ENCODE peak calls at places on chromosomes 4 and X, in nine cellular contexts. A, T, B, G, P, O, R, Y and C are unnamed samples.

GRCh38 chr4:153497091-153497531 is 31.0 kb downstream of the TMEM131L start:
- DNase-seq in O (no peak), P (no peak), B (peak; percentile 32), R (no peak), A (peak; percentile 90), G (no peak), Y (no peak), T (no peak), C (no peak)

GRCh38 chr4:38583102-38583501 is 80.9 kb upstream of the KLF3 start:
- DNase-seq in Y (peak; percentile 24), A (peak; percentile 26), G (no peak), R (no peak), O (no peak), P (no peak), T (no peak), B (no peak), C (peak; percentile 4)

GRCh38 chr4:169293343-169294176 is 22.8 kb upstream of the SH3RF1 start:
- DNase-seq in O (no peak), A (no peak), P (no peak), T (peak; percentile 23), Y (peak; percentile 36), B (no peak), R (no peak), G (no peak), C (no peak)

GRCh38 chr4:125187621-125188176 is 127.1 kb upstream of the FAT4 start:
- DNase-seq in G (no peak), R (no peak), O (no peak), Y (no peak), A (no peak), B (no peak), T (no peak), P (peak; percentile 19), C (no peak)

GRCh38 chrX:32591589-32591988 is 619.8 kb downstream of the DMD start:
- DNase-seq in T (no peak), Y (no peak), B (no peak), R (no peak), A (no peak), O (no peak), G (no peak), P (no peak), C (no peak)

GRCh38 chr4:85842540-85842939 is 367.6 kb downstream of the ARHGAP24 start:
- DNase-seq in Y (peak; percentile 69), B (peak; percentile 36), R (no peak), A (no peak), G (peak; percentile 67), O (peak; percentile 75), P (no peak), T (peak; percentile 48), C (no peak)

GRCh38 chr4:6926681-6927478 is 17.3 kb downstream of the TBC1D14 start:
- DNase-seq in T (peak; percentile 93), P (peak; percentile 50), G (no peak), A (peak; percentile 91), Y (peak; percentile 65), O (peak; percentile 85), B (peak; percentile 95), R (no peak), C (peak; percentile 55)

GRCh38 chr4:125388653-125389052 is 73.9 kb downstream of the FAT4 start:
- DNase-seq in B (no peak), A (no peak), Y (no peak), R (no peak), T (no peak), O (no peak), G (no peak), P (no peak), C (no peak)

GRCh38 chrX:10130354-10130753 is 26.4 kb upstream of the CLCN4 start:
- DNase-seq in Y (no peak), T (no peak), A (no peak), B (no peak), R (no peak), P (no peak), O (no peak), G (no peak), C (no peak)

GRCh38 chrX:38484607-38485498 is 76.5 kb upstream of the TSPAN7 start:
- DNase-seq in O (no peak), P (no peak), T (no peak), Y (no peak), A (no peak), B (no peak), R (no peak), G (no peak), C (no peak)

GRCh38 chrX:123833387-123833786 is 26.5 kb upstream of the XIAP start:
- DNase-seq in O (no peak), G (no peak), R (peak; percentile 38), B (peak; percentile 75), P (no peak), T (peak; percentile 75), Y (peak; percentile 53), A (peak; percentile 70), C (peak; percentile 36)

GRCh38 chrX:132226169-132226568 is 6.9 kb upstream of the RAP2C start:
- DNase-seq in P (no peak), B (no peak), G (no peak), O (no peak), A (peak; percentile 11), Y (no peak), T (no peak), R (no peak), C (no peak)

GRCh38 chr4:150209140-150209829 is 131.0 kb downstream of the DCLK2 start:
- DNase-seq in G (peak; percentile 71), Y (peak; percentile 68), B (peak; percentile 11), O (peak; percentile 76), P (peak; percentile 68), T (peak; percentile 87), R (peak; percentile 58), A (peak; percentile 28), C (no peak)

GRCh38 chr4:47722176-47722575 is 115.7 kb downstream of the CORIN start:
- DNase-seq in G (no peak), A (no peak), T (no peak), B (no peak), Y (no peak), R (no peak), O (no peak), P (no peak), C (no peak)

GRCh38 chr4:749771-750666 is 44.4 kb downstream of the PCGF3 start:
- DNase-seq in R (no peak), A (no peak), P (no peak), T (no peak), G (no peak), O (peak; percentile 61), Y (no peak), B (no peak), C (no peak)

GRCh38 chr4:185015108-185015507 is 3.2 kb upstream of the HELT start:
- DNase-seq in G (no peak), P (no peak), B (no peak), Y (no peak), O (no peak), R (no peak), T (no peak), A (no peak), C (no peak)

GRCh38 chr4:141155586-141155985 is 22.3 kb upstream of the RNF150 start:
- DNase-seq in T (no peak), A (no peak), B (no peak), R (no peak), Y (no peak), O (no peak), P (no peak), G (no peak), C (no peak)

GRCh38 chrX:124440674-124441073 is 94.3 kb downstream of the SH2D1A start:
- DNase-seq in R (no peak), O (no peak), Y (no peak), A (no peak), T (no peak), B (no peak), P (no peak), G (no peak), C (no peak)

GRCh38 chr4:129355529-129355928 is 259.6 kb downstream of the C4orf33 start:
- DNase-seq in A (no peak), G (no peak), O (no peak), T (no peak), Y (no peak), R (peak; percentile 34), B (peak; percentile 13), P (no peak), C (no peak)

DNA sequence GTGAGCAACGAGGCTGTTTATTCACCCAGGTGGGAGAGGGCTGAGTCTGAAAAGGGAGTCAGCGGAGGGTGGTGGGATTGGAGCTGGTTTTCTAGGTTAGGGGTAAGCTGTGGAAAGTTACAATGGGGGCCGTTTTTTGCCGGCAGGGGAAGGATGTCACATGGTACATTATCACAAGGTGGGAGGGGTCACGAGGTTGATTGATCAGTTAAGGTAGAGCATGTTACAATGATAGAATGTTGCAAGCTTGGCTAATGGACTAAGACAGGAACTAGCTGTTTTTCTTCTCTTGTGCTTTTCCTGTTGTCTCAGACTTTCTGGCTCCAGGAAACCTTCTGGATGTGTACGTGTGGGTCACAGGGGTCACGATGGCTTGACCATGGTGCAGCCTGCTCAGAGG is 536.3 kb upstream of the HTR2C start:
- DNase-seq in B (no peak), P (no peak), R (no peak), T (no peak), G (no peak), Y (no peak), A (no peak), O (no peak), C (no peak)
- H3K4me3 ChIP-seq in B (no peak overlapping the region), P (no peak overlapping the region), R (no peak overlapping the region), T (no peak overlapping the region), G (no peak overlapping the region), Y (no peak overlapping the region), A (no peak overlapping the region), O (no peak overlapping the region), C (no peak overlapping the region)

GRCh38 chr4:147735413-147736301 is 3.8 kb downstream of the ARHGAP10 start:
- DNase-seq in O (no peak), G (no peak), R (no peak), T (no peak), B (no peak), A (peak; percentile 30), Y (no peak), P (no peak), C (no peak)
- H3K4me1 ChIP-seq in O (peaks cover 5% of the 10 kb centered on the region), G (no peaks in the 10 kb centered on the region), R (peaks cover 39% of the 10 kb centered on the region), T (peaks cover 10% of the 10 kb centered on the region), B (no peaks in the 10 kb centered on the region), A (peaks cover 49% of the 10 kb centered on the region), Y (peaks cover 19% of the 10 kb centered on the region), P (peaks cover 91% of the 10 kb centered on the region), C (peaks cover 23% of the 10 kb centered on the region)

DNA sequence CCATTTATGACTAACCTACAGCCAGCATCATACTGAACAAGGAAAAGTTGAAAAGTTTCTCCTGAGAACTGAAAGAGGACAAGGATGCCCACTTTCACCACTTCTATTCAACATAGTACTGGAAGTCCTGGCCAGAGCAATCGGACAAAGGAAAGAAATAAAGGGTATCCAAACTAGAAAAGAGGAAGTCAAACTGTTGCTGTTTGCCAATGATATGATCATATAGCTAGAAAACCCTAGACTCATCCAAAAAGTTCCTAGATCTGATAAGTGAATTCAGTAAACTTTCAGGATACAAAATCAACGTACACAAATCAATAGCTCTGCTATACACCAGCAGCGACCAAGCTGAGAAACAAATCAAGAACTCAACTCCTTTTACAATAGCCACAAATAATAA is 64.5 kb downstream of the CENPC start:
- DNase-seq in P (no peak), Y (no peak), T (no peak), A (no peak), B (no peak), O (no peak), G (no peak), R (no peak), C (no peak)
- H3K36me3 ChIP-seq in P (peaks cover 88% of the 10 kb centered on the region), Y (no peaks in the 10 kb centered on the region), T (no peaks in the 10 kb centered on the region), A (peaks cover 87% of the 10 kb centered on the region), B (peaks cover 2% of the 10 kb centered on the region), O (peaks cover 11% of the 10 kb centered on the region), G (peaks cover 84% of the 10 kb centered on the region), R (peaks cover 15% of the 10 kb centered on the region), C (peaks cover 19% of the 10 kb centered on the region)

DNA sequence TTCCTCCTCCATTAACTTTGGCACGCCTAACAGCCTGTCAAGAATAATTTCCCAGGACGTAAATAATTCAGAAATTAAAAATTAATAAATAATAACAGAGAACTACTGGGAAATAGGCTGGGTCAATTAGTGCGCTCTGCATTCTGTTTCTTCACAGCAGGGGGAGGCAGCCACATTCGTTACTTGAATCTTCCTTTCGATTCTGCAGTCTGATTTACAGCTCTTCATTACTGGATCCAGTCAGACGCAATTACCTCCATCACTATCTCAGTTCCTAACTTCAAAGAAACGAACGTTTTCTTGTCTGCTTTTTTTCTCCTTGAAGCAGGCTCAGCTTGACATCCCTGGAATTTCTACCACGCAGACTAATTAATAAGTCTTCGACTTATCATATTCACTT is 9.0 kb upstream of the RPL34 start:
- DNase-seq in P (no peak), B (peak; percentile 19), A (no peak), O (no peak), T (no peak), G (no peak), Y (no peak), R (peak; percentile 11), C (no peak)
- H3K4me3 ChIP-seq in P (peak overlapping the region; percentile 50), B (no peak overlapping the region), A (no peak overlapping the region), O (no peak overlapping the region), T (no peak overlapping the region), G (no peak overlapping the region), Y (no peak overlapping the region), R (no peak overlapping the region), C (no peak overlapping the region)